ENCODE peak calls at places on chromosomes 11 and 22, in nine cellular contexts. One of them, this sample, is unnamed.

GRCh38 chr11:35112056-35112845 is 26.7 kb upstream of the CD44 start:
- DNase-seq in ovary: no peak
- DNase-seq in PC-9: peak
- DNase-seq in AG04450: no peak
- DNase-seq in neural crest cell: no peak
- DNase-seq in uterus: no peak
- DNase-seq in psoas muscle: no peak
- DNase-seq in endodermal cell: no peak
- DNase-seq in kidney: no peak
- DNase-seq in this sample: no peak

GRCh38 chr11:69300124-69301032 is 6.4 kb downstream of the MYEOV start:
- DNase-seq in ovary: no peak
- DNase-seq in PC-9: peak
- DNase-seq in AG04450: no peak
- DNase-seq in neural crest cell: no peak
- DNase-seq in uterus: no peak
- DNase-seq in psoas muscle: no peak
- DNase-seq in endodermal cell: no peak
- DNase-seq in kidney: no peak
- DNase-seq in this sample: no peak

GRCh38 chr11:113974741-113975470 is at the start of gene HTR3A:
- DNase-seq in ovary: peak
- DNase-seq in PC-9: peak
- DNase-seq in AG04450: no peak
- DNase-seq in neural crest cell: peak
- DNase-seq in uterus: peak
- DNase-seq in psoas muscle: peak
- DNase-seq in endodermal cell: peak
- DNase-seq in kidney: peak
- DNase-seq in this sample: no peak

GRCh38 chr11:8059571-8060011 is 21.4 kb upstream of the TUB start:
- DNase-seq in ovary: peak
- DNase-seq in PC-9: no peak
- DNase-seq in AG04450: no peak
- DNase-seq in neural crest cell: no peak
- DNase-seq in uterus: peak
- DNase-seq in psoas muscle: no peak
- DNase-seq in endodermal cell: peak
- DNase-seq in kidney: no peak
- DNase-seq in this sample: no peak

GRCh38 chr11:113195728-113196127 is 118.7 kb upstream of the TTC12 start:
- DNase-seq in ovary: no peak
- DNase-seq in PC-9: no peak
- DNase-seq in AG04450: no peak
- DNase-seq in neural crest cell: no peak
- DNase-seq in uterus: no peak
- DNase-seq in psoas muscle: no peak
- DNase-seq in endodermal cell: no peak
- DNase-seq in kidney: no peak
- DNase-seq in this sample: no peak

GRCh38 chr11:72831521-72832300 is 17.5 kb downstream of the ATG16L2 start:
- DNase-seq in ovary: peak
- DNase-seq in PC-9: peak
- DNase-seq in AG04450: no peak
- DNase-seq in neural crest cell: peak
- DNase-seq in uterus: peak
- DNase-seq in psoas muscle: peak
- DNase-seq in endodermal cell: peak
- DNase-seq in kidney: peak
- DNase-seq in this sample: peak

GRCh38 chr11:73295259-73295995 is 12.6 kb upstream of the ARHGEF17 start:
- DNase-seq in ovary: peak
- DNase-seq in PC-9: peak
- DNase-seq in AG04450: no peak
- DNase-seq in neural crest cell: peak
- DNase-seq in uterus: peak
- DNase-seq in psoas muscle: peak
- DNase-seq in endodermal cell: peak
- DNase-seq in kidney: peak
- DNase-seq in this sample: peak

GRCh38 chr22:35947794-35948425 is 80.7 kb downstream of the RBFOX2 start:
- DNase-seq in ovary: no peak
- DNase-seq in PC-9: no peak
- DNase-seq in AG04450: peak
- DNase-seq in neural crest cell: no peak
- DNase-seq in uterus: no peak
- DNase-seq in psoas muscle: no peak
- DNase-seq in endodermal cell: no peak
- DNase-seq in kidney: no peak
- DNase-seq in this sample: no peak

GRCh38 chr11:61297741-61298140 is 2.6 kb upstream of the VWCE start:
- DNase-seq in ovary: peak
- DNase-seq in PC-9: peak
- DNase-seq in AG04450: peak
- DNase-seq in neural crest cell: no peak
- DNase-seq in uterus: peak
- DNase-seq in psoas muscle: peak
- DNase-seq in endodermal cell: no peak
- DNase-seq in kidney: peak
- DNase-seq in this sample: no peak

GRCh38 chr11:71301858-71302533 is 49.6 kb upstream of the SHANK2 start:
- DNase-seq in ovary: peak
- DNase-seq in PC-9: no peak
- DNase-seq in AG04450: no peak
- DNase-seq in neural crest cell: no peak
- DNase-seq in uterus: no peak
- DNase-seq in psoas muscle: no peak
- DNase-seq in endodermal cell: peak
- DNase-seq in kidney: peak
- DNase-seq in this sample: no peak

GRCh38 chr11:36777302-36777701 is 179.3 kb upstream of the RAG2 start:
- DNase-seq in ovary: no peak
- DNase-seq in PC-9: no peak
- DNase-seq in AG04450: no peak
- DNase-seq in neural crest cell: no peak
- DNase-seq in uterus: no peak
- DNase-seq in psoas muscle: no peak
- DNase-seq in endodermal cell: no peak
- DNase-seq in kidney: no peak
- DNase-seq in this sample: no peak

GRCh38 chr11:123601136-123601535 is 53.3 kb downstream of the SCN3B start:
- DNase-seq in ovary: no peak
- DNase-seq in PC-9: no peak
- DNase-seq in AG04450: no peak
- DNase-seq in neural crest cell: no peak
- DNase-seq in uterus: no peak
- DNase-seq in psoas muscle: no peak
- DNase-seq in endodermal cell: no peak
- DNase-seq in kidney: no peak
- DNase-seq in this sample: no peak
- TF ChIP-seq CTCF in ovary: no peak
- TF ChIP-seq CTCF in PC-9: no peak
- TF ChIP-seq CTCF in AG04450: no peak
- TF ChIP-seq CTCF in neural crest cell: no peak
- TF ChIP-seq CTCF in uterus: no peak
- TF ChIP-seq CTCF in psoas muscle: no peak
- TF ChIP-seq CTCF in endodermal cell: no peak
- TF ChIP-seq CTCF in kidney: no peak
- TF ChIP-seq CTCF in this sample: no peak

GRCh38 chr11:11622772-11623531 is 1.1 kb upstream of the GALNT18 start:
- DNase-seq in ovary: no peak
- DNase-seq in PC-9: no peak
- DNase-seq in AG04450: no peak
- DNase-seq in neural crest cell: no peak
- DNase-seq in uterus: no peak
- DNase-seq in psoas muscle: no peak
- DNase-seq in endodermal cell: no peak
- DNase-seq in kidney: no peak
- DNase-seq in this sample: no peak
- TF ChIP-seq CTCF in ovary: no peak
- TF ChIP-seq CTCF in PC-9: no peak
- TF ChIP-seq CTCF in AG04450: no peak
- TF ChIP-seq CTCF in neural crest cell: no peak
- TF ChIP-seq CTCF in uterus: no peak
- TF ChIP-seq CTCF in psoas muscle: no peak
- TF ChIP-seq CTCF in endodermal cell: no peak
- TF ChIP-seq CTCF in kidney: no peak
- TF ChIP-seq CTCF in this sample: no peak

DNA sequence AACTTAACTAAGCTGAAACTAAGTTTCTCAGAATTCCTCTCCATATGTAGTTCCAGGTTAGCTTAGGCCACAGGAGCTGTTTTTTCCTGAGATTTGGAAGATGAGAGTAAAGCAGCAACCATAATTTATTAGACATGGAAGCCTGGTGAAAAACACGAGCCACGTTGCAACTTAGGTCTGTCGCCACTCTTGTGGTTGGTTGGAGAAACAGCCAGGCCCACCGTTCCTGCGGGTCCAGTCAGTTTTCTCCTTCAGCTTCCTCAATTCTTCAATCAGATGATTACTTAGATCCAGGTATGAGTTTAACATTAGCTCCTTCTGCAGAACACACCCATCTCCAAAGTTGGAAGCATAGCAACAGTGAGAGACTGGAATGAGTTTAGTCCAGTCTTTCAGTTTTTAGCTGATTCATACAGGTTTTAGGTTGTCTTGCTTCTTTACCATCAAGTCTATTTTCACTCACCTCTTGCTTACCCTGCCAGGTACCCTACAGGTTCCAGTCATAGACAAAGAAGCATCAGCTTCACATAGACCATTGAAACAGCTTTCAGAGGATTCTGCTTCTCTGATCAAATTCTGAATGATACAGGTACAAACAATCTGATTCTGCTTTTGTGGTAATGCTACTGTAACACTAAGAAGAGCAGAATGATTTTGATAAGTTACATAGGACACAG is 18.6 kb downstream of the CASP12 start:
- DNase-seq in ovary: no peak
- DNase-seq in PC-9: no peak
- DNase-seq in AG04450: no peak
- DNase-seq in neural crest cell: no peak
- DNase-seq in uterus: no peak
- DNase-seq in psoas muscle: no peak
- DNase-seq in endodermal cell: no peak
- DNase-seq in kidney: no peak
- DNase-seq in this sample: no peak
- TF ChIP-seq CTCF in ovary: no peak
- TF ChIP-seq CTCF in PC-9: no peak
- TF ChIP-seq CTCF in AG04450: no peak
- TF ChIP-seq CTCF in neural crest cell: peak
- TF ChIP-seq CTCF in uterus: no peak
- TF ChIP-seq CTCF in psoas muscle: no peak
- TF ChIP-seq CTCF in endodermal cell: peak
- TF ChIP-seq CTCF in kidney: no peak
- TF ChIP-seq CTCF in this sample: no peak

GRCh38 chr11:59552844-59553243 is 41.5 kb downstream of the OR4D9 start:
- DNase-seq in ovary: no peak
- DNase-seq in PC-9: no peak
- DNase-seq in AG04450: no peak
- DNase-seq in neural crest cell: no peak
- DNase-seq in uterus: no peak
- DNase-seq in psoas muscle: no peak
- DNase-seq in endodermal cell: no peak
- DNase-seq in kidney: no peak
- DNase-seq in this sample: no peak
- TF ChIP-seq CTCF in ovary: no peak
- TF ChIP-seq CTCF in PC-9: no peak
- TF ChIP-seq CTCF in AG04450: no peak
- TF ChIP-seq CTCF in neural crest cell: no peak
- TF ChIP-seq CTCF in uterus: no peak
- TF ChIP-seq CTCF in psoas muscle: no peak
- TF ChIP-seq CTCF in endodermal cell: no peak
- TF ChIP-seq CTCF in kidney: no peak
- TF ChIP-seq CTCF in this sample: no peak

GRCh38 chr22:19567383-19568009 is 43.3 kb upstream of the CLDN5 start:
- DNase-seq in ovary: no peak
- DNase-seq in PC-9: no peak
- DNase-seq in AG04450: no peak
- DNase-seq in neural crest cell: no peak
- DNase-seq in uterus: no peak
- DNase-seq in psoas muscle: no peak
- DNase-seq in endodermal cell: no peak
- DNase-seq in kidney: no peak
- DNase-seq in this sample: no peak
- TF ChIP-seq CTCF in ovary: no peak
- TF ChIP-seq CTCF in PC-9: no peak
- TF ChIP-seq CTCF in AG04450: no peak
- TF ChIP-seq CTCF in neural crest cell: no peak
- TF ChIP-seq CTCF in uterus: no peak
- TF ChIP-seq CTCF in psoas muscle: no peak
- TF ChIP-seq CTCF in endodermal cell: no peak
- TF ChIP-seq CTCF in kidney: no peak
- TF ChIP-seq CTCF in this sample: no peak

GRCh38 chr11:75525433-75526191 is at the start of gene GDPD5:
- DNase-seq in ovary: peak
- DNase-seq in PC-9: peak
- DNase-seq in AG04450: no peak
- DNase-seq in neural crest cell: peak
- DNase-seq in uterus: peak
- DNase-seq in psoas muscle: peak
- DNase-seq in endodermal cell: peak
- DNase-seq in kidney: peak
- DNase-seq in this sample: peak
- TF ChIP-seq CTCF in ovary: peak
- TF ChIP-seq CTCF in PC-9: peak
- TF ChIP-seq CTCF in AG04450: peak
- TF ChIP-seq CTCF in neural crest cell: peak
- TF ChIP-seq CTCF in uterus: peak
- TF ChIP-seq CTCF in psoas muscle: peak
- TF ChIP-seq CTCF in endodermal cell: peak
- TF ChIP-seq CTCF in kidney: peak
- TF ChIP-seq CTCF in this sample: no peak

DNA sequence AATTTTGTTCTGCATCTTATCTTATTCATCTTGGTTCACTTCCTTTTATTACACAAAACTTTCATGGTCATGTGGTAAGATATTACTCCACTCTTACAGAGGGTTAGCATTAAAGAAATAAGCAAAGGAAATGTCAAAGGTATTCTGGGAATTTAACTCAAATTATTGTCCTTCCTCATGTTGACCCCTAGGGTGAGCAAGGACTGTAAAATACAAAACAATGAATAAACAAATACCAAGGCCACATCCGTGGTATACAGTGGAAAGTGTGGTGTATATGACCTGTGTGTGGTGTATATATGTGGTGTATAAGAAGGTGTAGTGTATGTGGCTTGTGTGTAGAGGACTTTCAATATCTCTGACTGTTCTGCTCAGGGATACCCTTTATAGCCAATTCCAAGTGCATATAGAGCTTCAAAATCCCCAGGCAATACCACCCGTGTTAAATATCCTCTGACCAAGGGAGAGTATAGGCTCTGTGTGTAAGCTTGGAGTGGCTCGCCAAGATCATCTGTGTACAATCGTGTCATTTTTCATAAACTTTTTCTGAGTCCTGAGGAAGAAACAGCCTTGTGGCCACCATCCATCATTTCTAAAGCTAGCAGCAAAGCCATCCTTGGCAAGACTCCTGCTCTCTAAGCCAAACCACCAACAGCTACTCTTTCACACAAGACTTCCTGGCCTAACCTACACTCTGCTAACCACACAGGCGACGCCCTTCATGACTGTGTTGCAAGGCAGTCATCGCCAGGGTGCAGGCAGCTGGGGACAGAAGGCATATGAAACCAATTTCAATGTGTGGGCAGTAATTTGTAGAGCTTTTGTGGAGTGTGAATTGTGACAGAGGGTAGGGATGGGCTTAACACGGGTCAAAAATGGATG is 548.0 kb downstream of the ETS1 start:
- DNase-seq in ovary: no peak
- DNase-seq in PC-9: peak
- DNase-seq in AG04450: no peak
- DNase-seq in neural crest cell: no peak
- DNase-seq in uterus: no peak
- DNase-seq in psoas muscle: peak
- DNase-seq in endodermal cell: no peak
- DNase-seq in kidney: peak
- DNase-seq in this sample: peak
- TF ChIP-seq CTCF in ovary: no peak
- TF ChIP-seq CTCF in PC-9: no peak
- TF ChIP-seq CTCF in AG04450: peak
- TF ChIP-seq CTCF in neural crest cell: no peak
- TF ChIP-seq CTCF in uterus: no peak
- TF ChIP-seq CTCF in psoas muscle: no peak
- TF ChIP-seq CTCF in endodermal cell: peak
- TF ChIP-seq CTCF in kidney: no peak
- TF ChIP-seq CTCF in this sample: peak